ENCODE peak calls at places on chromosomes 12 and 14, in ten cellular contexts. One of them, this sample, is unnamed. For H3K4me1, the result is how much of the 10 kb centered on the place peaks cover.

GRCh38 chr12:109192358-109192757 is 76.0 kb downstream of the ACACB start:
- DNase-seq in uterus: no peak
- DNase-seq in neural progenitor cell: no peak
- DNase-seq in heart right ventricle: no peak
- DNase-seq in heart left ventricle: no peak
- DNase-seq in CD8-positive, alpha-beta T cell: no peak
- DNase-seq in thoracic aorta: no peak
- DNase-seq in transverse colon: no peak
- DNase-seq in breast epithelium: no peak
- DNase-seq in fibroblast of lung: peak
- DNase-seq in this sample: no peak

GRCh38 chr14:31465113-31465512 is 7.8 kb upstream of the DTD2 start:
- DNase-seq in thoracic aorta: no peak
- DNase-seq in neural progenitor cell: no peak
- DNase-seq in breast epithelium: no peak
- DNase-seq in heart left ventricle: no peak
- DNase-seq in uterus: no peak
- DNase-seq in heart right ventricle: no peak
- DNase-seq in CD8-positive, alpha-beta T cell: no peak
- DNase-seq in fibroblast of lung: peak
- DNase-seq in transverse colon: no peak
- DNase-seq in this sample: no peak

GRCh38 chr14:100900837-100901390 is 2.6 kb downstream of the RTL1 start:
- DNase-seq in heart right ventricle: no peak
- DNase-seq in thoracic aorta: no peak
- DNase-seq in uterus: no peak
- DNase-seq in heart left ventricle: no peak
- DNase-seq in neural progenitor cell: peak
- DNase-seq in fibroblast of lung: no peak
- DNase-seq in breast epithelium: peak
- DNase-seq in CD8-positive, alpha-beta T cell: no peak
- DNase-seq in transverse colon: peak
- DNase-seq in this sample: no peak

GRCh38 chr14:105495101-105495989 is 4.3 kb downstream of the TEDC1 start:
- DNase-seq in fibroblast of lung: no peak
- DNase-seq in transverse colon: no peak
- DNase-seq in heart right ventricle: peak
- DNase-seq in breast epithelium: no peak
- DNase-seq in thoracic aorta: no peak
- DNase-seq in uterus: no peak
- DNase-seq in CD8-positive, alpha-beta T cell: no peak
- DNase-seq in heart left ventricle: peak
- DNase-seq in neural progenitor cell: no peak
- DNase-seq in this sample: no peak

GRCh38 chr14:77310041-77310440 is 10.6 kb downstream of the POMT2 start:
- DNase-seq in heart left ventricle: no peak
- DNase-seq in thoracic aorta: no peak
- DNase-seq in CD8-positive, alpha-beta T cell: no peak
- DNase-seq in uterus: no peak
- DNase-seq in heart right ventricle: no peak
- DNase-seq in fibroblast of lung: peak
- DNase-seq in breast epithelium: no peak
- DNase-seq in neural progenitor cell: no peak
- DNase-seq in transverse colon: no peak
- DNase-seq in this sample: no peak

GRCh38 chr14:76375484-76375883 is 453 bp upstream of the ESRRB start:
- DNase-seq in uterus: no peak
- DNase-seq in heart right ventricle: no peak
- DNase-seq in thoracic aorta: no peak
- DNase-seq in heart left ventricle: no peak
- DNase-seq in fibroblast of lung: no peak
- DNase-seq in breast epithelium: no peak
- DNase-seq in CD8-positive, alpha-beta T cell: no peak
- DNase-seq in neural progenitor cell: no peak
- DNase-seq in transverse colon: no peak
- DNase-seq in this sample: no peak

GRCh38 chr12:43425361-43425760 is 126.6 kb downstream of the ADAMTS20 start:
- DNase-seq in neural progenitor cell: no peak
- DNase-seq in breast epithelium: no peak
- DNase-seq in fibroblast of lung: no peak
- DNase-seq in heart left ventricle: no peak
- DNase-seq in CD8-positive, alpha-beta T cell: no peak
- DNase-seq in thoracic aorta: no peak
- DNase-seq in transverse colon: no peak
- DNase-seq in heart right ventricle: no peak
- DNase-seq in uterus: no peak
- DNase-seq in this sample: no peak

GRCh38 chr12:132603240-132604107 is 6.9 kb downstream of the LRCOL1 start:
- DNase-seq in fibroblast of lung: no peak
- DNase-seq in heart left ventricle: no peak
- DNase-seq in transverse colon: no peak
- DNase-seq in CD8-positive, alpha-beta T cell: no peak
- DNase-seq in heart right ventricle: no peak
- DNase-seq in breast epithelium: no peak
- DNase-seq in neural progenitor cell: no peak
- DNase-seq in thoracic aorta: no peak
- DNase-seq in uterus: no peak
- DNase-seq in this sample: no peak

GRCh38 chr12:61750604-61751003 is 509.6 kb upstream of the USP15 start:
- DNase-seq in CD8-positive, alpha-beta T cell: no peak
- DNase-seq in heart right ventricle: no peak
- DNase-seq in breast epithelium: no peak
- DNase-seq in neural progenitor cell: no peak
- DNase-seq in transverse colon: no peak
- DNase-seq in heart left ventricle: no peak
- DNase-seq in uterus: no peak
- DNase-seq in fibroblast of lung: no peak
- DNase-seq in thoracic aorta: no peak
- DNase-seq in this sample: no peak

GRCh38 chr12:82931349-82932116 is 244.8 kb downstream of the TMTC2 start:
- DNase-seq in thoracic aorta: no peak
- DNase-seq in heart right ventricle: no peak
- DNase-seq in uterus: no peak
- DNase-seq in fibroblast of lung: no peak
- DNase-seq in breast epithelium: no peak
- DNase-seq in transverse colon: no peak
- DNase-seq in heart left ventricle: no peak
- DNase-seq in neural progenitor cell: peak
- DNase-seq in CD8-positive, alpha-beta T cell: no peak
- DNase-seq in this sample: no peak

GRCh38 chr12:131389051-131390013 is 321.6 kb upstream of the SFSWAP start:
- DNase-seq in fibroblast of lung: no peak
- DNase-seq in thoracic aorta: no peak
- DNase-seq in uterus: no peak
- DNase-seq in heart left ventricle: no peak
- DNase-seq in breast epithelium: no peak
- DNase-seq in heart right ventricle: no peak
- DNase-seq in CD8-positive, alpha-beta T cell: no peak
- DNase-seq in transverse colon: no peak
- DNase-seq in neural progenitor cell: no peak
- DNase-seq in this sample: no peak

GRCh38 chr12:80698266-80698665 is 9.2 kb upstream of the MYF6 start:
- DNase-seq in fibroblast of lung: no peak
- DNase-seq in CD8-positive, alpha-beta T cell: no peak
- DNase-seq in thoracic aorta: no peak
- DNase-seq in breast epithelium: no peak
- DNase-seq in neural progenitor cell: no peak
- DNase-seq in transverse colon: no peak
- DNase-seq in uterus: no peak
- DNase-seq in heart right ventricle: no peak
- DNase-seq in heart left ventricle: no peak
- DNase-seq in this sample: no peak
- H3K4me3 ChIP-seq in fibroblast of lung: no peak
- H3K4me3 ChIP-seq in CD8-positive, alpha-beta T cell: no peak
- H3K4me3 ChIP-seq in thoracic aorta: no peak
- H3K4me3 ChIP-seq in breast epithelium: no peak
- H3K4me3 ChIP-seq in neural progenitor cell: no peak
- H3K4me3 ChIP-seq in transverse colon: no peak
- H3K4me3 ChIP-seq in uterus: no peak
- H3K4me3 ChIP-seq in heart right ventricle: no peak
- H3K4me3 ChIP-seq in heart left ventricle: no peak
- H3K4me3 ChIP-seq in this sample: no peak

DNA sequence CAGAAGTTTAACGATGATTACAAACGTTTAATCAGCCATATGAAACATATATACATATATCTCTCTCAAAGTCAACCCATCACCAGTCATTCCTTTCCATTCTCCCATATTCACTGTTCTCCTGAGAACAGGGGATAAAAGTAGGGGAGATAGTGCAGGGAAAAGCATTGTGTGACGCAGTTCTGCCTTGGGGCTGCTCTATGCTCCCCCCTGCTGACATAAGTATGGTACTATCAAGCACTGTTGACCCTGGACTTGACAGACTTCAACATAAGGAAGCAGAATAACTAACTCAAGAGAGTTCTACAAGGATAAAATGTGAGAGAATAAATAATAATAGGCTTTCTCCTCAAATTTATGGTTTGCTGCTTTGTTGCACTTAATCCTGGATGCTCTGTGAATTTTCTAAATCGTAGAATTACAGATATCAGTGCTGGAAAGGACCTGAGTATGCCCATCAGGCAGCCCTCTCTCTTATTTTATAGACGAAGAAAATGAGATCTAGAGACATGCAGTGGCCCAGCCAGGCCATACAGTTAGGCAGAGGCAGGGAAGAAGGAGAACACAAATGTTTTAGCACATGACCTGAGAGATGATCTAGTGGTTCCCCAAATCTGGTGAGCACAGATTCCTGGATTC is 87.2 kb downstream of the SCN8A start:
- DNase-seq in CD8-positive, alpha-beta T cell: no peak
- DNase-seq in fibroblast of lung: peak
- DNase-seq in heart right ventricle: no peak
- DNase-seq in heart left ventricle: no peak
- DNase-seq in neural progenitor cell: peak
- DNase-seq in uterus: no peak
- DNase-seq in thoracic aorta: no peak
- DNase-seq in transverse colon: peak
- DNase-seq in breast epithelium: no peak
- DNase-seq in this sample: no peak
- TF ChIP-seq CTCF in CD8-positive, alpha-beta T cell: peak
- TF ChIP-seq CTCF in fibroblast of lung: peak
- TF ChIP-seq CTCF in heart right ventricle: peak
- TF ChIP-seq CTCF in heart left ventricle: peak
- TF ChIP-seq CTCF in neural progenitor cell: peak
- TF ChIP-seq CTCF in uterus: no peak
- TF ChIP-seq CTCF in thoracic aorta: no peak
- TF ChIP-seq CTCF in transverse colon: peak
- TF ChIP-seq CTCF in breast epithelium: peak
- TF ChIP-seq CTCF in this sample: no peak

DNA sequence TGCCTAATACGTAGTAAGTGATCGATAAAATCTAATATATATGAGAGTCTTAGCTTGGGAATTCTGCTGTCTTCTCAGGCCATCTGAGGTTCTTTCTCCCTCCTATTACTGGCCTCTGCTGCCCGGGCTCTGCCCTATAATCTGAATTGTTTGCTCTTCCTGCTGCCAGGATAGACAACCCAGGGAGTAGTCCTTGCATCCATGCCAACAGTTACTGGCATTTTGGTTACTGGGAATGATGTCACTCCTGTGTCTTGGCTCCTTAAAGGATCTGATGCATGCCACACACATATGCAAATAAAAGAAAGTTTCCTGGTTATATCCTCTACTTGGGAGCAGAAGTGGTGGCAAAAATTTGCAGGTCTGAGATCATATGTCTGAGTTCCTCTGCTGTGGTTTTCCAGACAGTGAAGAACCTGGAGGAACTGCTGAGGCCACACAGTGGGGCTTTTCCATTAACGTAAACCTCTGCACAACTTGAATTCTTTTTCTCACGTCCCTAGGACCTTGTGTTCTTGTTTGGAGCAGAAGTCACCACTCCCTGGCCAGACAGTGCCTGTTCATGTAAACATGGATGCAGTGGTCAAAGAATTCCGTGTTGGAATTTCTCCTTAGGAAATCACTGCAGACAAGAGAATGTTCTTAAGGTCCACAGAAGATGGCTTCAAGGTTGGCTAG is 320.6 kb upstream of the TBX3 start:
- DNase-seq in uterus: no peak
- DNase-seq in fibroblast of lung: peak
- DNase-seq in transverse colon: no peak
- DNase-seq in neural progenitor cell: no peak
- DNase-seq in heart left ventricle: no peak
- DNase-seq in thoracic aorta: no peak
- DNase-seq in CD8-positive, alpha-beta T cell: no peak
- DNase-seq in breast epithelium: no peak
- DNase-seq in heart right ventricle: no peak
- DNase-seq in this sample: no peak
- H3K4me1 ChIP-seq in uterus: under half
- H3K4me1 ChIP-seq in fibroblast of lung: under half
- H3K4me1 ChIP-seq in transverse colon: under half
- H3K4me1 ChIP-seq in neural progenitor cell: under half
- H3K4me1 ChIP-seq in heart left ventricle: under half
- H3K4me1 ChIP-seq in thoracic aorta: under half
- H3K4me1 ChIP-seq in CD8-positive, alpha-beta T cell: under half
- H3K4me1 ChIP-seq in breast epithelium: under half
- H3K4me1 ChIP-seq in heart right ventricle: under half
- H3K4me1 ChIP-seq in this sample: under half

GRCh38 chr14:92655802-92656201 is 92.6 kb downstream of the LGMN start:
- DNase-seq in heart left ventricle: no peak
- DNase-seq in fibroblast of lung: no peak
- DNase-seq in neural progenitor cell: no peak
- DNase-seq in uterus: no peak
- DNase-seq in transverse colon: no peak
- DNase-seq in breast epithelium: no peak
- DNase-seq in heart right ventricle: no peak
- DNase-seq in CD8-positive, alpha-beta T cell: no peak
- DNase-seq in thoracic aorta: no peak
- DNase-seq in this sample: no peak
- H3K4me3 ChIP-seq in heart left ventricle: no peak
- H3K4me3 ChIP-seq in fibroblast of lung: no peak
- H3K4me3 ChIP-seq in neural progenitor cell: no peak
- H3K4me3 ChIP-seq in uterus: no peak
- H3K4me3 ChIP-seq in transverse colon: no peak
- H3K4me3 ChIP-seq in breast epithelium: peak
- H3K4me3 ChIP-seq in heart right ventricle: no peak
- H3K4me3 ChIP-seq in CD8-positive, alpha-beta T cell: peak
- H3K4me3 ChIP-seq in thoracic aorta: peak
- H3K4me3 ChIP-seq in this sample: peak

DNA sequence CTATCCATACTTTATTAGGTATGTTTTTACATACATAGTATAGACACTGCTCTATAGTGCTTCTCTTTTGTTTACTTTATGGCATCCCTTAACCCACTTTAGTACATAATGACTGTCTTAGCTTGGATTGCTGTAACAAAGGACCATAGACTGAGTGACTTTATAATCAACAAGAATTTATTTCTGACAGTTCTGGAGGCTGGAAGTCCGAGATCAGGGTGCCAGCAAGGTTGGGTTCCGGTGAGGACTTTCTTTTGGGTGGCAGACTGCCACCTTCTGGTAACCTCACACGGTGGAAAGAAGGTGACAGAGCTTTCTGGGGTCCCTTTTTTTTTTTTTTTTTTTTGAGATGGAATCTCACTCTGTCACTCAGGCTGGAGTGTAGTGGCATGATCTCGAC is 48.6 kb upstream of the PPM1H start:
- DNase-seq in neural progenitor cell: peak
- DNase-seq in CD8-positive, alpha-beta T cell: no peak
- DNase-seq in fibroblast of lung: no peak
- DNase-seq in breast epithelium: no peak
- DNase-seq in heart right ventricle: no peak
- DNase-seq in thoracic aorta: no peak
- DNase-seq in heart left ventricle: no peak
- DNase-seq in uterus: no peak
- DNase-seq in transverse colon: no peak
- DNase-seq in this sample: no peak
- TF ChIP-seq CTCF in neural progenitor cell: peak
- TF ChIP-seq CTCF in CD8-positive, alpha-beta T cell: no peak
- TF ChIP-seq CTCF in fibroblast of lung: no peak
- TF ChIP-seq CTCF in breast epithelium: no peak
- TF ChIP-seq CTCF in heart right ventricle: peak
- TF ChIP-seq CTCF in thoracic aorta: no peak
- TF ChIP-seq CTCF in heart left ventricle: peak
- TF ChIP-seq CTCF in uterus: no peak
- TF ChIP-seq CTCF in transverse colon: no peak
- TF ChIP-seq CTCF in this sample: no peak

This sample was measured in tibial artery.